ENCODE peak calls at places on chromosomes 7 and 10, in four cellular contexts. S, I, T and P are unnamed samples.

GRCh38 chr7:47787249-47788069 is 160.8 kb downstream of the PKD1L1 start:
- DNase-seq in S (no peak), I (no peak), T (no peak), P (no peak)

GRCh38 chr7:1531263-1531978 is 919 bp downstream of the MAFK start:
- DNase-seq in S (no peak), I (no peak), T (no peak), P (peak; percentile 57)

GRCh38 chr10:27052646-27053045 is 47.6 kb downstream of the ANKRD26 start:
- DNase-seq in S (no peak), I (no peak), T (no peak), P (no peak)

GRCh38 chr10:69652111-69652856 is 22.2 kb downstream of the FAM241B start:
- DNase-seq in S (no peak), I (no peak), T (no peak), P (no peak)

GRCh38 chr7:157795631-157796030 is 458.8 kb downstream of the DNAJB6 start:
- DNase-seq in S (no peak), I (no peak), T (no peak), P (no peak)

GRCh38 chr7:18016547-18017444 is 10.8 kb downstream of the PRPS1L1 start:
- DNase-seq in S (no peak), I (no peak), T (no peak), P (no peak)

GRCh38 chr7:155807805-155808550 is 4.3 kb downstream of the SHH start:
- DNase-seq in S (no peak), I (no peak), T (no peak), P (no peak)

GRCh38 chr7:50335795-50336754 is 31.6 kb downstream of the IKZF1 start:
- DNase-seq in S (no peak), I (no peak), T (no peak), P (no peak)

GRCh38 chr10:106338486-106338885 is 826.0 kb downstream of the SORCS1 start:
- DNase-seq in S (no peak), I (no peak), T (no peak), P (no peak)

GRCh38 chr10:110105873-110106272 is 98.1 kb downstream of the ADD3 start:
- DNase-seq in S (no peak), I (no peak), T (no peak), P (no peak)

GRCh38 chr7:28958235-28958945 is at the start of gene TRIL:
- DNase-seq in S (no peak), I (peak; percentile 78), T (no peak), P (peak; percentile 95)

GRCh38 chr10:103062854-103063642 is 130.0 kb downstream of the NT5C2 start:
- DNase-seq in S (no peak), I (peak; percentile 58), T (no peak), P (no peak)

GRCh38 chr7:134693256-134693655 is 46.6 kb downstream of the BPGM start:
- DNase-seq in S (no peak), I (no peak), T (no peak), P (no peak)

GRCh38 chr10:45425628-45426563 is 51.9 kb downstream of the ALOX5 start:
- DNase-seq in S (no peak), I (no peak), T (peak; percentile 12), P (no peak)

GRCh38 chr10:23171232-23171876 is 20.8 kb upstream of the PTF1A start:
- DNase-seq in S (no peak), I (peak; percentile 81), T (no peak), P (peak; percentile 56)

GRCh38 chr7:131521651-131522163 is 34.7 kb downstream of the PODXL start:
- DNase-seq in S (no peak), I (no peak), T (no peak), P (no peak)

GRCh38 chr7:34848670-34849069 is 188.6 kb downstream of the DPY19L1 start:
- DNase-seq in S (no peak), I (no peak), T (no peak), P (no peak)

GRCh38 chr7:148422028-148422427 is 168.5 kb upstream of the C7orf33 start:
- DNase-seq in S (no peak), I (no peak), T (no peak), P (no peak)

GRCh38 chr7:27873981-27874957 is 134.3 kb downstream of the TAX1BP1 start:
- DNase-seq in S (no peak), I (no peak), T (no peak), P (peak; percentile 37)

GRCh38 chr7:24877790-24878311 is 102.1 kb downstream of the OSBPL3 start:
- DNase-seq in S (peak; percentile 62), I (no peak), T (no peak), P (no peak)

GRCh38 chr10:116684781-116685180 is 57.6 kb downstream of the HSPA12A start:
- DNase-seq in S (no peak), I (no peak), T (no peak), P (no peak)

GRCh38 chr10:113945687-113946085 is 91.2 kb downstream of the NHLRC2 start:
- DNase-seq in S (no peak), I (no peak), T (no peak), P (no peak)

GRCh38 chr7:146956323-146956722 is 839.7 kb downstream of the CNTNAP2 start:
- DNase-seq in S (no peak), I (no peak), T (no peak), P (no peak)

GRCh38 chr7:146966274-146966673 is 849.7 kb downstream of the CNTNAP2 start:
- DNase-seq in S (no peak), I (no peak), T (no peak), P (no peak)

GRCh38 chr7:146956853-146957252 is 840.3 kb downstream of the CNTNAP2 start:
- DNase-seq in S (no peak), I (no peak), T (no peak), P (no peak)

GRCh38 chr7:146961617-146962016 is 845.0 kb downstream of the CNTNAP2 start:
- DNase-seq in S (no peak), I (no peak), T (no peak), P (no peak)

GRCh38 chr7:146960747-146961416 is 844.3 kb downstream of the CNTNAP2 start:
- DNase-seq in S (no peak), I (peak; percentile 55), T (no peak), P (no peak)
- TF ChIP-seq JUND in S (no peak), I (no peak), T (no peak), P (no peak)

GRCh38 chr7:116797611-116798010 is 64.8 kb upstream of the CAPZA2 start:
- DNase-seq in S (no peak), I (no peak), T (no peak), P (no peak)
- TF ChIP-seq JUND in S (no peak), I (no peak), T (peak; percentile 22), P (no peak)

GRCh38 chr10:80730522-80730921 is 192.8 kb downstream of the SH2D4B start:
- DNase-seq in S (no peak), I (no peak), T (no peak), P (no peak)
- TF ChIP-seq JUND in S (no peak), I (no peak), T (no peak), P (no peak)

GRCh38 chr7:5477723-5478531 is 54.3 kb upstream of the TNRC18 start:
- DNase-seq in S (no peak), I (peak; percentile 76), T (no peak), P (no peak)
- TF ChIP-seq JUND in S (no peak), I (no peak), T (no peak), P (no peak)

GRCh38 chr7:69318794-69319193 is 279.5 kb upstream of the AUTS2 start:
- DNase-seq in S (no peak), I (no peak), T (no peak), P (no peak)
- TF ChIP-seq JUND in S (no peak), I (no peak), T (no peak), P (no peak)

DNA sequence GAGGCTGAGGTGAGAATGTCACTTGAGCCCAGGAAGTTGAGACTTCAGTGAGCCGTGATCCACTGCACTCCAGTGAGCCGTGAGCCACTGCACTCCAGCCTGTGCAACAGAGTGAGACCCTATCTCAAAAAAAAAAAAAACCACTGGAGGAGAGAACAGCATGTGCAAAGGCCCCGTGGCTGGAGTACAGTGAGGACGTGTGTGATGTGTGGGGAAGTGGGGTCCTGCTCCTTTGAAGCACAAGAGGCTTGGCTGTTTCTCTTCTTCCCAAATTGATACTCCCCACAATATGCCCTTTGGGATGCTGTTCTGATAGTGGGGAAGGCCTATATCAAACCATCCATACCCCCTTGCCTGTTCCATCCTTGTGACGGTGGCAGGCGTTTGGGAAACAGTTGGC is 68.2 kb downstream of the C10orf105 start:
- DNase-seq in S (no peak), I (no peak), T (no peak), P (no peak)
- TF ChIP-seq JUND in S (no peak), I (no peak), T (no peak), P (no peak)